ENCODE peak calls at places on chromosomes 5 and 9, in seven cellular contexts. O is IMR-90, P is body of pancreas, T is sigmoid colon, W is gastrocnemius medialis, V is upper lobe of left lung, B is K562. Z is an unnamed sample.
A peak's percentile ranks its signal among the peaks of the same experiment; 100 is the strongest.

GRCh38 chr5:92519717-92520632 is 1061.0 kb downstream of the NR2F1-AS1 start:
- DNase-seq in P (no peak), O (peak; percentile 15), T (no peak), B (no peak), W (no peak), V (no peak), Z (no peak)

GRCh38 chr9:33227741-33228140 is 12.2 kb upstream of the SPINK4 start:
- DNase-seq in T (no peak), W (no peak), B (no peak), V (no peak), O (no peak), P (no peak), Z (no peak)

GRCh38 chr9:78004478-78005229 is 27.0 kb downstream of the GNAQ start:
- DNase-seq in B (peak; percentile 47), T (no peak), V (no peak), W (no peak), P (peak; percentile 54), O (peak; percentile 30), Z (no peak)

GRCh38 chr5:100780376-100780870 is 122.7 kb downstream of the ST8SIA4 start:
- DNase-seq in P (no peak), V (no peak), T (no peak), B (no peak), W (no peak), O (no peak), Z (no peak)

GRCh38 chr9:85056203-85056572 is 386.7 kb downstream of the NTRK2 start:
- DNase-seq in T (no peak), P (no peak), V (no peak), W (no peak), B (no peak), O (no peak), Z (no peak)

GRCh38 chr5:14743601-14744295 is 79.2 kb downstream of the OTULIN start:
- DNase-seq in O (peak; percentile 77), B (no peak), T (no peak), P (no peak), V (no peak), W (no peak), Z (no peak)

GRCh38 chr5:174806729-174807128 is 82.3 kb downstream of the MSX2 start:
- DNase-seq in B (no peak), P (no peak), O (no peak), W (no peak), T (no peak), V (no peak), Z (no peak)

GRCh38 chr5:90888511-90889324 is 330.1 kb downstream of the ADGRV1 start:
- DNase-seq in O (peak; percentile 35), P (peak; percentile 7), B (no peak), T (no peak), W (no peak), V (no peak), Z (no peak)

GRCh38 chr5:151108566-151108965 is 27.7 kb upstream of the TNIP1 start:
- DNase-seq in V (no peak), B (no peak), W (no peak), P (peak; percentile 63), T (peak; percentile 87), O (no peak), Z (peak; percentile 44)

GRCh38 chr5:136249678-136250266 is 56.8 kb upstream of the SMIM32 start:
- DNase-seq in W (no peak), T (no peak), P (peak; percentile 70), B (peak; percentile 41), V (peak; percentile 43), O (peak; percentile 70), Z (no peak)

GRCh38 chr5:66987126-66987525 is 209.5 kb downstream of the CD180 start:
- DNase-seq in W (no peak), V (no peak), P (no peak), B (no peak), O (peak; percentile 68), T (no peak), Z (no peak)

GRCh38 chr5:149550267-149550582 is 1.0 kb downstream of the CSNK1A1 start:
- DNase-seq in O (peak; percentile 71), B (peak; percentile 21), P (peak; percentile 23), V (peak; percentile 37), W (no peak), T (no peak), Z (no peak)

GRCh38 chr5:39423331-39423751 is 1.4 kb downstream of the DAB2 start:
- DNase-seq in T (no peak), W (no peak), B (no peak), V (peak; percentile 30), O (no peak), P (no peak), Z (no peak)

GRCh38 chr9:81626511-81626910 is 62.8 kb downstream of the TLE1 start:
- DNase-seq in T (no peak), P (no peak), O (peak; percentile 75), W (no peak), V (no peak), B (no peak), Z (no peak)

GRCh38 chr5:107636555-107636954 is 34.2 kb downstream of the EFNA5 start:
- DNase-seq in B (no peak), O (no peak), V (no peak), W (no peak), P (no peak), T (no peak), Z (no peak)

GRCh38 chr9:124756011-124756410 is 15.1 kb downstream of the NR6A1 start:
- DNase-seq in T (no peak), V (no peak), W (no peak), P (no peak), B (no peak), O (no peak), Z (no peak)
- H3K4me1 ChIP-seq in T (no peaks in the 10 kb centered on the region), V (no peaks in the 10 kb centered on the region), W (no peaks in the 10 kb centered on the region), P (peaks cover 47% of the 10 kb centered on the region), B (peaks cover 50% of the 10 kb centered on the region), O (peaks cover 5% of the 10 kb centered on the region), Z (no peaks in the 10 kb centered on the region)

DNA sequence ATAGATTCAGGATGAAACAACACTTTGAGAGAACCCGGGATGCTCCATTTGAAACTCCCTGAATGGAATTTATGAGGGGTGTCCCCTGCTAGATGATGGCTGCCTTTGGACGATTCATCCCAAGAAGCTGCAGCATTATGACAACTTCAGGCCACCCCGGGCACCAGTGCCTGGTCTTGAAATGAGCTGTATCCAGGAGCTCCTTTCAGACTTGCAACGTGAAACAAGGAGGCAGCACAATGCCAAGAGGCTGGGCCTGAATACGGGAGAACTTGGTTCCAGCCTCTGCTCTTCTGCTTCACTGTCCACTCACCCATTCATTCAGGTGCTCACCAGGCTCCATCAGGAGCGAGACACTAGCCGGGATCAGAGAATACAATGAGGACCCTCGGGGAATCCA is 78.3 kb downstream of the STK10 start:
- DNase-seq in B (no peak), P (no peak), W (no peak), T (no peak), V (no peak), O (no peak), Z (no peak)
- TF ChIP-seq POLR2A in B (no peak), P (no peak), W (no peak), T (no peak), V (no peak), O (no peak), Z (no peak)

GRCh38 chr5:78300464-78301045 is 6.1 kb upstream of the AP3B1 start:
- DNase-seq in O (peak; percentile 23), T (no peak), W (no peak), V (no peak), P (no peak), B (no peak), Z (no peak)
- TF ChIP-seq CTCF in O (peak; percentile 45), T (no peak), W (no peak), V (no peak), P (no peak), B (no peak), Z (peak; percentile 31)

GRCh38 chr5:36392186-36392585 is 90.5 kb upstream of the RANBP3L start:
- DNase-seq in T (no peak), W (no peak), B (no peak), P (no peak), V (no peak), O (no peak), Z (no peak)

GRCh38 chr5:36396640-36397039 is 94.9 kb upstream of the RANBP3L start:
- DNase-seq in B (no peak), T (no peak), P (peak; percentile 20), O (peak; percentile 26), V (no peak), W (no peak), Z (no peak)

GRCh38 chr5:36395260-36395659 is 93.6 kb upstream of the RANBP3L start:
- DNase-seq in P (no peak), O (no peak), V (no peak), T (no peak), B (no peak), W (no peak), Z (no peak)

GRCh38 chr5:36392818-36393217 is 91.1 kb upstream of the RANBP3L start:
- DNase-seq in P (no peak), T (no peak), V (no peak), O (peak; percentile 21), W (no peak), B (no peak), Z (no peak)

DNA sequence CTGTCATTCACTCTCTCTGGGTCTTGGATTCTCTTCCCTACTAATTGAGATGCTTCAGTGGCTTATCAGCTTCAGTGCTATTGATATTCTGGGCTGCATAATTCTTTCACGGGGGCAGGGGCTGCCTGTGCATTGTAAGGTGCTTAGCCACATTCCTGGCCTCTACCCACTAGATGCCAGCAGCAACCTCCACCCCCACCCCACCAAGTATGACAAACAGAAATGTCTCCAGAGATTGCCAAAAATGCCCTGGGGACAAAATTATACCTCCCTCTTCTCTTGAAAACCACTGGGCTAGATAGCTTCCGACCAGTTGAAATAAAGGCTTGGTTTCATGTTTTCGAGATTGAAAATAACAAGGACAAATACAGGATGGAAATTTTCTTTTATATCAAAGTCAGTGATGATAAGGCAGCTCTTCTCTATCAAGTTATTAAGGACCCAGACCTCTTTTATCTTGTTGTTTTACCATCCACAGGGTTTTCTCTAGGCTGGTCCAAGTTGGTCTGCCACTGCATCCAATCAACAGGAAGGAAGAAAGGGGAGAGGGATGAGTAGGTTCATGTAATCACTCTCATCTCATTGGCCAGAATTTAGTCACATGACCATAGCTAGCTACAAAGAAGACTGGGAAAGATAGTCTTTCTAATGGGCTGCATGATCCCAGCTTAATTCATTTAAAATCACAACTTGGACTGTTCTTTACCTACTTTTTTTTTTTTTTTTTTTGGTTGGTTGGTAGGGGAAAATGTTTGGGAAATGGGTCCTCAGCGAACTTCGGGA is 92.1 kb upstream of the RANBP3L start:
- DNase-seq in O (no peak), P (no peak), W (no peak), B (peak; percentile 37), V (no peak), T (no peak), Z (no peak)
- H3K4me1 ChIP-seq in O (no peaks in the 10 kb centered on the region), P (peaks cover 6% of the 10 kb centered on the region), W (no peaks in the 10 kb centered on the region), B (no peaks in the 10 kb centered on the region), V (peaks cover 12% of the 10 kb centered on the region), T (peaks cover 38% of the 10 kb centered on the region), Z (no peaks in the 10 kb centered on the region)

GRCh38 chr5:142770650-142771609 is 753 bp downstream of the ARHGAP26 start:
- DNase-seq in O (no peak), W (peak; percentile 17), B (peak; percentile 39), V (peak; percentile 59), T (peak; percentile 82), P (peak; percentile 65), Z (peak; percentile 69)
- TF ChIP-seq POLR2A in O (no peak), W (no peak), B (no peak), V (no peak), T (no peak), P (peak; percentile 6), Z (no peak)

GRCh38 chr9:131752231-131752884 is 12.5 kb upstream of the RAPGEF1 start:
- DNase-seq in B (no peak), T (no peak), P (no peak), O (no peak), V (no peak), W (no peak), Z (no peak)
- TF ChIP-seq CTCF in B (no peak), T (no peak), P (no peak), O (no peak), V (no peak), W (no peak), Z (no peak)